ENCODE peak calls at places on chromosomes 16 and 17, in seven cellular contexts. R is CD8-positive, alpha-beta memory T cell; I is bronchial epithelial cell; O is stimulated activated effector memory CD8-positive, alpha-beta T cell treated with anti-CD3 and anti-CD28 coated beads, Interleukin-12 subunit alpha, Interleukin-12 subunit beta, amount 100 ng/mL, for 72 hours; V is fibroblast of mammary gland; C is EH; J is posterior cingulate gyrus. W is an unnamed sample.

GRCh38 chr17:3529817-3530741 is 27.5 kb downstream of the TRPV3 start:
- DNase-seq in O (no peak), C (peak; percentile 29), I (no peak), V (no peak), R (no peak), J (peak; percentile 72), W (no peak)

GRCh38 chr16:48535369-48535787 is 74.6 kb downstream of the N4BP1 start:
- DNase-seq in C (no peak), I (no peak), J (no peak), O (no peak), R (no peak), V (no peak), W (no peak)

GRCh38 chr16:62715701-62716100 is 679.5 kb upstream of the CDH8 start:
- DNase-seq in V (no peak), C (no peak), R (no peak), I (no peak), J (no peak), O (no peak), W (no peak)

GRCh38 chr16:5200123-5200522 is 102.5 kb upstream of the EEF2KMT start:
- DNase-seq in C (no peak), R (no peak), I (no peak), O (no peak), V (no peak), J (no peak), W (no peak)

GRCh38 chr16:1920727-1921155 is 2.5 kb upstream of the HS3ST6 start:
- DNase-seq in I (no peak), R (no peak), J (no peak), O (no peak), C (peak; percentile 22), V (no peak), W (no peak)

GRCh38 chr17:82884341-82884871 is 44.6 kb upstream of the ZNF750 start:
- DNase-seq in C (no peak), V (peak; percentile 23), I (no peak), O (peak; percentile 67), J (no peak), R (no peak), W (no peak)

GRCh38 chr17:47649972-47650524 is 329 bp downstream of the KPNB1 start:
- DNase-seq in O (no peak), C (no peak), V (no peak), J (no peak), R (peak; percentile 66), I (peak; percentile 12), W (no peak)

GRCh38 chr17:2023692-2024571 is 1.2 kb downstream of the RTN4RL1 start:
- DNase-seq in C (peak; percentile 60), V (peak; percentile 51), I (no peak), J (no peak), R (peak; percentile 62), O (no peak), W (no peak)

GRCh38 chr16:49592507-49593422 is 219.2 kb downstream of the C16orf78 start:
- DNase-seq in R (peak; percentile 45), V (peak; percentile 32), C (peak; percentile 31), J (peak; percentile 23), I (no peak), O (peak; percentile 52), W (peak; percentile 6)

GRCh38 chr16:50303041-50303604 is 36.8 kb downstream of the ADCY7 start:
- DNase-seq in O (no peak), C (peak; percentile 16), J (no peak), V (no peak), I (no peak), R (no peak), W (no peak)

GRCh38 chr16:56822966-56823739 is 41.9 kb upstream of the SLC12A3 start:
- DNase-seq in C (no peak), V (no peak), J (no peak), R (no peak), O (no peak), I (no peak), W (no peak)

GRCh38 chr17:36131436-36131835 is 27.8 kb downstream of the CCL4 start:
- DNase-seq in O (no peak), C (no peak), V (no peak), R (no peak), J (no peak), I (no peak), W (no peak)

GRCh38 chr17:34556384-34556783 is 23.0 kb upstream of the TMEM132E start:
- DNase-seq in O (no peak), R (no peak), I (peak; percentile 16), J (no peak), V (peak; percentile 13), C (peak; percentile 26), W (peak; percentile 11)

GRCh38 chr17:13792314-13792713 is 190.6 kb upstream of the HS3ST3A1 start:
- DNase-seq in C (peak; percentile 65), I (no peak), O (no peak), R (no peak), J (no peak), V (peak; percentile 38), W (no peak)

GRCh38 chr17:57674894-57675293 is 70.2 kb downstream of the CCDC182 start:
- DNase-seq in I (no peak), C (no peak), V (no peak), O (peak; percentile 38), J (peak; percentile 33), R (no peak), W (no peak)

GRCh38 chr17:17781591-17782424 is 55.0 kb downstream of the SREBF1 start:
- DNase-seq in J (peak; percentile 89), C (peak; percentile 72), O (peak; percentile 62), V (peak; percentile 48), R (peak; percentile 45), I (no peak), W (peak; percentile 20)

GRCh38 chr16:80997139-80997798 is 9.4 kb downstream of the CMC2 start:
- DNase-seq in I (peak; percentile 3), O (no peak), R (no peak), C (peak; percentile 50), J (no peak), V (peak; percentile 11), W (peak; percentile 82)

GRCh38 chr16:4306439-4307214 is 9.2 kb upstream of the GLIS2 start:
- DNase-seq in V (no peak), C (no peak), O (peak; percentile 56), I (no peak), R (peak; percentile 58), J (no peak), W (no peak)

GRCh38 chr17:60586288-60586974 is 13.6 kb upstream of the PPM1D start:
- DNase-seq in V (no peak), J (no peak), O (no peak), C (no peak), I (no peak), R (no peak), W (no peak)

GRCh38 chr16:76565542-76565941 is 288.3 kb downstream of the CNTNAP4 start:
- DNase-seq in V (no peak), I (no peak), C (no peak), J (no peak), R (no peak), O (no peak), W (no peak)

GRCh38 chr17:50956750-50957523 is 90.8 kb upstream of the TOB1 start:
- DNase-seq in O (peak; percentile 74), V (peak; percentile 55), J (peak; percentile 62), R (peak; percentile 69), C (peak; percentile 71), I (peak; percentile 45), W (peak; percentile 33)

GRCh38 chr16:21162661-21163151 is 4.2 kb downstream of the LDAF1 start:
- DNase-seq in J (no peak), V (peak; percentile 49), I (no peak), R (no peak), O (no peak), C (peak; percentile 27), W (peak; percentile 95)

GRCh38 chr16:49492090-49492801 is 118.6 kb downstream of the C16orf78 start:
- DNase-seq in C (peak; percentile 19), O (peak; percentile 63), R (peak; percentile 41), J (peak; percentile 62), I (no peak), V (no peak), W (no peak)